ENCODE peak calls at places on chromosomes 7 and 10, in six cellular contexts. E is fibroblast of the conjunctiva; M is hepatocyte; U is activated naive CD8-positive, alpha-beta T cell treated with anti-CD3 and anti-CD28 coated beads, Interleukin-2, amount 50 U/mL, for 16 hours; T is SJCRH30; Y is CD4-positive, alpha-beta T cell. N is an unnamed sample.

GRCh38 chr7:105289704-105290103 is 99.0 kb downstream of the SRPK2 start:
- DNase-seq in E (no peak), M (no peak), U (no peak), T (no peak), Y (no peak), N (no peak)

GRCh38 chr7:38311329-38311937 is 38.0 kb upstream of the TARP start:
- DNase-seq in E (no peak), M (no peak), U (no peak), T (no peak), Y (no peak), N (no peak)

GRCh38 chr10:132249824-132250375 is 57.9 kb downstream of the STK32C start:
- DNase-seq in E (no peak), M (no peak), U (no peak), T (no peak), Y (no peak), N (no peak)

GRCh38 chr7:34445653-34446052 is 212.4 kb upstream of the NPSR1 start:
- DNase-seq in E (no peak), M (no peak), U (no peak), T (no peak), Y (no peak), N (no peak)

GRCh38 chr10:20712766-20713165 is 184.3 kb downstream of the NEBL start:
- DNase-seq in E (no peak), M (no peak), U (no peak), T (no peak), Y (no peak), N (no peak)

GRCh38 chr7:23347682-23348180 is 48.6 kb downstream of the MALSU1 start:
- DNase-seq in E (peak), M (no peak), U (no peak), T (no peak), Y (no peak), N (peak)

GRCh38 chr7:91353923-91354322 is 89.7 kb downstream of the FZD1 start:
- DNase-seq in E (no peak), M (no peak), U (no peak), T (no peak), Y (no peak), N (no peak)

GRCh38 chr7:41788556-41788955 is 85.7 kb upstream of the INHBA start:
- DNase-seq in E (no peak), M (no peak), U (no peak), T (no peak), Y (no peak), N (no peak)

GRCh38 chr7:19113855-19114590 is 3.4 kb downstream of the TWIST1 start:
- DNase-seq in E (no peak), M (no peak), U (no peak), T (no peak), Y (no peak), N (no peak)

GRCh38 chr7:143238289-143238995 is 16.6 kb downstream of the TAS2R40 start:
- DNase-seq in E (no peak), M (no peak), U (no peak), T (peak), Y (no peak), N (no peak)

GRCh38 chr10:80515511-80515910 is 22.2 kb upstream of the SH2D4B start:
- DNase-seq in E (no peak), M (no peak), U (no peak), T (no peak), Y (no peak), N (no peak)

GRCh38 chr10:91541481-91541880 is 91.4 kb downstream of the PPP1R3C start:
- DNase-seq in E (no peak), M (no peak), U (no peak), T (no peak), Y (no peak), N (no peak)

GRCh38 chr7:18356195-18356645 is 139.3 kb upstream of the HDAC9 start:
- DNase-seq in E (peak), M (peak), U (no peak), T (peak), Y (no peak), N (peak)

GRCh38 chr7:20199015-20199737 is 18.0 kb downstream of the MACC1 start:
- DNase-seq in E (no peak), M (peak), U (no peak), T (no peak), Y (no peak), N (peak)

GRCh38 chr10:102780246-102780645 is 36.5 kb downstream of the WBP1L start:
- DNase-seq in E (no peak), M (no peak), U (no peak), T (no peak), Y (no peak), N (no peak)

GRCh38 chr7:139731802-139732470 is 45.9 kb downstream of the HIPK2 start:
- DNase-seq in E (peak), M (peak), U (no peak), T (peak), Y (no peak), N (peak)

GRCh38 chr7:154451480-154452457 is 399.6 kb downstream of the DPP6 start:
- DNase-seq in E (no peak), M (no peak), U (no peak), T (no peak), Y (no peak), N (no peak)

GRCh38 chr7:36605662-36606441 is 118.4 kb downstream of the AOAH start:
- DNase-seq in E (no peak), M (no peak), U (no peak), T (no peak), Y (no peak), N (no peak)

GRCh38 chr10:28202941-28203352 is 99.9 kb downstream of the MPP7 start:
- DNase-seq in E (no peak), M (no peak), U (no peak), T (peak), Y (no peak), N (peak)

GRCh38 chr7:27143022-27143949 is at the start of gene HOXA5:
- DNase-seq in E (no peak), M (no peak), U (no peak), T (peak), Y (no peak), N (no peak)

GRCh38 chr10:1575481-1576244 is 161.7 kb downstream of the ADARB2 start:
- DNase-seq in E (no peak), M (no peak), U (no peak), T (no peak), Y (no peak), N (no peak)

GRCh38 chr10:27481486-27481885 is 22.6 kb upstream of the RAB18 start:
- DNase-seq in E (no peak), M (no peak), U (no peak), T (no peak), Y (no peak), N (no peak)

GRCh38 chr10:118870467-118871243 is 115.9 kb upstream of the CACUL1 start:
- DNase-seq in E (peak), M (peak), U (no peak), T (peak), Y (no peak), N (peak)

GRCh38 chr10:47027812-47028260 is 116.6 kb downstream of the PTPN20 start:
- DNase-seq in E (no peak), M (no peak), U (no peak), T (no peak), Y (no peak), N (no peak)

GRCh38 chr7:711093-711966 is 15.2 kb upstream of the DNAAF5 start:
- DNase-seq in E (no peak), M (peak), U (no peak), T (no peak), Y (no peak), N (no peak)

GRCh38 chr7:157520249-157520648 is 183.4 kb downstream of the DNAJB6 start:
- DNase-seq in E (no peak), M (no peak), U (no peak), T (no peak), Y (no peak), N (no peak)

GRCh38 chr10:31780717-31781116 is 147.9 kb downstream of the ARHGAP12 start:
- DNase-seq in E (no peak), M (no peak), U (no peak), T (no peak), Y (no peak), N (no peak)

GRCh38 chr7:25032774-25033743 is 53.1 kb upstream of the OSBPL3 start:
- DNase-seq in E (no peak), M (no peak), U (no peak), T (no peak), Y (no peak), N (no peak)

GRCh38 chr10:116073025-116073424 is 200.0 kb downstream of the GFRA1 start:
- DNase-seq in E (no peak), M (peak), U (no peak), T (no peak), Y (no peak), N (no peak)

GRCh38 chr10:124422742-124423141 is 4.0 kb upstream of the OAT start:
- DNase-seq in E (no peak), M (no peak), U (no peak), T (no peak), Y (no peak), N (no peak)

GRCh38 chr7:87148332-87148955 is 3.8 kb upstream of the DMTF1 start:
- DNase-seq in E (peak), M (peak), U (no peak), T (no peak), Y (no peak), N (no peak)